ENCODE peak calls at places on chromosomes 2 and 18, in nine cellular contexts. Q is stimulated activated CD8-positive, alpha-beta memory T cell treated with anti-CD3 and anti-CD28 coated beads, Interleukin-4, amount 100 ng/mL, for 4 hours; S is AG04449; A is activated CD4-positive, alpha-beta T cell treated with anti-CD3 and anti-CD28 coated beads for 24 hours; J is fibroblast of the conjunctiva; C is HEK293T; E is HCT116; W is thyroid gland; U is mesenteric fat pad. R is an unnamed sample.

GRCh38 chr2:11871421-11871820 is 125.0 kb downstream of the LPIN1 start:
- DNase-seq in Q (no peak), A (no peak), J (no peak), E (no peak), C (no peak), U (no peak), S (no peak), W (no peak), R (no peak)

GRCh38 chr18:63266888-63267790 is 52.4 kb downstream of the BCL2 start:
- DNase-seq in S (no peak), A (no peak), J (no peak), W (no peak), Q (no peak), C (no peak), E (no peak), U (no peak), R (no peak)

GRCh38 chr18:43161528-43161927 is 46.0 kb upstream of the RIT2 start:
- DNase-seq in W (no peak), C (no peak), A (no peak), Q (no peak), S (no peak), U (no peak), J (peak), E (no peak), R (peak)

GRCh38 chr2:79846878-79847277 is 334.0 kb downstream of the CTNNA2 start:
- DNase-seq in U (no peak), J (no peak), E (no peak), A (no peak), Q (no peak), S (no peak), W (no peak), C (no peak), R (no peak)

GRCh38 chr2:195820373-195820772 is 163.3 kb downstream of the SLC39A10 start:
- DNase-seq in A (no peak), E (peak), Q (no peak), C (no peak), J (peak), S (no peak), W (no peak), U (no peak), R (no peak)

GRCh38 chr2:235669983-235670962 is 176.4 kb downstream of the AGAP1 start:
- DNase-seq in A (no peak), S (no peak), E (no peak), Q (no peak), W (peak), J (peak), U (peak), C (peak), R (peak)

GRCh38 chr2:54239427-54239826 is 16.6 kb downstream of the TSPYL6 start:
- DNase-seq in J (peak), Q (no peak), A (no peak), C (no peak), E (no peak), W (no peak), S (peak), U (no peak), R (peak)

GRCh38 chr2:171069286-171069956 is 91.3 kb downstream of the TLK1 start:
- DNase-seq in U (no peak), W (no peak), J (no peak), E (no peak), A (no peak), S (no peak), Q (no peak), C (no peak), R (no peak)

GRCh38 chr2:181675241-181675640 is 5.1 kb downstream of the NEUROD1 start:
- DNase-seq in A (no peak), Q (no peak), U (no peak), C (no peak), E (no peak), J (no peak), W (no peak), S (no peak), R (no peak)

GRCh38 chr2:11406492-11407381 is 59.2 kb downstream of the E2F6 start:
- DNase-seq in U (no peak), S (no peak), A (no peak), W (no peak), C (peak), E (no peak), J (peak), Q (no peak), R (no peak)

GRCh38 chr18:44915661-44916060 is 235.0 kb downstream of the SETBP1 start:
- DNase-seq in Q (no peak), W (no peak), S (no peak), C (no peak), E (no peak), U (no peak), A (no peak), J (no peak), R (no peak)

GRCh38 chr18:59900222-59901128 is 679 bp downstream of the PMAIP1 start:
- DNase-seq in A (peak), S (no peak), C (no peak), W (peak), E (no peak), J (peak), Q (peak), U (no peak), R (no peak)

R was measured in non-pigmented ciliary epithelial cell.